ENCODE peak calls at places on chromosomes 3 and 15, in six cellular contexts. One of them, this sample, is unnamed.
A peak's percentile ranks its signal among the peaks of the same experiment; 100 is the strongest.

GRCh38 chr3:159787794-159788205 is 200.8 kb upstream of the IL12A start:
- DNase-seq in GM23248: peak; percentile 46
- DNase-seq in BJ: no peak
- DNase-seq in fibroblast of pulmonary artery: peak; percentile 74
- DNase-seq in T-helper 2 cell: peak; percentile 25
- DNase-seq in smooth muscle cell of the brain vasculature: no peak
- DNase-seq in this sample: peak; percentile 60

GRCh38 chr15:99511865-99512632 is 53.7 kb upstream of the MEF2A start:
- DNase-seq in smooth muscle cell of the brain vasculature: no peak
- DNase-seq in T-helper 2 cell: no peak
- DNase-seq in fibroblast of pulmonary artery: peak; percentile 42
- DNase-seq in BJ: no peak
- DNase-seq in GM23248: peak; percentile 44
- DNase-seq in this sample: no peak

GRCh38 chr3:27756877-27757276 is 34.8 kb upstream of the EOMES start:
- DNase-seq in GM23248: peak; percentile 45
- DNase-seq in T-helper 2 cell: no peak
- DNase-seq in BJ: no peak
- DNase-seq in smooth muscle cell of the brain vasculature: no peak
- DNase-seq in fibroblast of pulmonary artery: no peak
- DNase-seq in this sample: peak; percentile 88

GRCh38 chr3:141686477-141687280 is 51.4 kb upstream of the RNF7 start:
- DNase-seq in smooth muscle cell of the brain vasculature: peak; percentile 39
- DNase-seq in BJ: no peak
- DNase-seq in T-helper 2 cell: peak; percentile 10
- DNase-seq in GM23248: peak; percentile 82
- DNase-seq in fibroblast of pulmonary artery: peak; percentile 69
- DNase-seq in this sample: peak; percentile 66

GRCh38 chr15:76776480-76776879 is 128.7 kb downstream of the SCAPER start:
- DNase-seq in T-helper 2 cell: no peak
- DNase-seq in smooth muscle cell of the brain vasculature: no peak
- DNase-seq in BJ: no peak
- DNase-seq in GM23248: no peak
- DNase-seq in fibroblast of pulmonary artery: no peak
- DNase-seq in this sample: no peak

GRCh38 chr15:72116680-72117447 is 1.1 kb downstream of the MYO9A start:
- DNase-seq in T-helper 2 cell: peak; percentile 53
- DNase-seq in fibroblast of pulmonary artery: peak; percentile 27
- DNase-seq in BJ: no peak
- DNase-seq in smooth muscle cell of the brain vasculature: no peak
- DNase-seq in GM23248: peak; percentile 59
- DNase-seq in this sample: peak; percentile 34

GRCh38 chr15:59688383-59688887 is 685 bp downstream of the BNIP2 start:
- DNase-seq in BJ: no peak
- DNase-seq in GM23248: peak; percentile 83
- DNase-seq in T-helper 2 cell: peak; percentile 75
- DNase-seq in fibroblast of pulmonary artery: peak; percentile 88
- DNase-seq in smooth muscle cell of the brain vasculature: peak; percentile 21
- DNase-seq in this sample: peak; percentile 62

GRCh38 chr15:57578288-57578900 is 13.3 kb upstream of the MYZAP start:
- DNase-seq in fibroblast of pulmonary artery: peak; percentile 7
- DNase-seq in T-helper 2 cell: no peak
- DNase-seq in GM23248: no peak
- DNase-seq in BJ: no peak
- DNase-seq in smooth muscle cell of the brain vasculature: no peak
- DNase-seq in this sample: no peak

GRCh38 chr3:154886437-154886836 is 193.7 kb upstream of the MME start:
- DNase-seq in T-helper 2 cell: no peak
- DNase-seq in GM23248: peak; percentile 98
- DNase-seq in fibroblast of pulmonary artery: peak; percentile 94
- DNase-seq in smooth muscle cell of the brain vasculature: peak; percentile 60
- DNase-seq in BJ: peak; percentile 100
- DNase-seq in this sample: peak; percentile 85

GRCh38 chr15:43253431-43254403 is 13.0 kb downstream of the TGM5 start:
- DNase-seq in BJ: no peak
- DNase-seq in GM23248: peak; percentile 39
- DNase-seq in T-helper 2 cell: peak; percentile 42
- DNase-seq in smooth muscle cell of the brain vasculature: no peak
- DNase-seq in fibroblast of pulmonary artery: peak; percentile 38
- DNase-seq in this sample: peak; percentile 94

GRCh38 chr3:101117473-101117872 is 124.3 kb upstream of the ABI3BP start:
- DNase-seq in GM23248: no peak
- DNase-seq in T-helper 2 cell: no peak
- DNase-seq in fibroblast of pulmonary artery: no peak
- DNase-seq in smooth muscle cell of the brain vasculature: no peak
- DNase-seq in BJ: no peak
- DNase-seq in this sample: no peak

GRCh38 chr3:189622629-189623028 is 8.6 kb upstream of the TP63 start:
- DNase-seq in GM23248: no peak
- DNase-seq in smooth muscle cell of the brain vasculature: no peak
- DNase-seq in T-helper 2 cell: peak; percentile 87
- DNase-seq in BJ: no peak
- DNase-seq in fibroblast of pulmonary artery: no peak
- DNase-seq in this sample: peak; percentile 25

GRCh38 chr3:131114201-131114600 is 87.5 kb downstream of the NEK11 start:
- DNase-seq in T-helper 2 cell: no peak
- DNase-seq in fibroblast of pulmonary artery: no peak
- DNase-seq in BJ: no peak
- DNase-seq in GM23248: no peak
- DNase-seq in smooth muscle cell of the brain vasculature: no peak
- DNase-seq in this sample: no peak

GRCh38 chr3:41247055-41247454 is 47.8 kb downstream of the CTNNB1 start:
- DNase-seq in smooth muscle cell of the brain vasculature: no peak
- DNase-seq in GM23248: no peak
- DNase-seq in BJ: no peak
- DNase-seq in fibroblast of pulmonary artery: no peak
- DNase-seq in T-helper 2 cell: no peak
- DNase-seq in this sample: no peak

GRCh38 chr15:73249499-73249898 is 119.3 kb downstream of the HCN4 start:
- DNase-seq in smooth muscle cell of the brain vasculature: no peak
- DNase-seq in BJ: no peak
- DNase-seq in T-helper 2 cell: no peak
- DNase-seq in GM23248: no peak
- DNase-seq in fibroblast of pulmonary artery: no peak
- DNase-seq in this sample: no peak

GRCh38 chr3:17340693-17341092 is 401.7 kb downstream of the TBC1D5 start:
- DNase-seq in T-helper 2 cell: no peak
- DNase-seq in smooth muscle cell of the brain vasculature: no peak
- DNase-seq in GM23248: no peak
- DNase-seq in BJ: no peak
- DNase-seq in fibroblast of pulmonary artery: no peak
- DNase-seq in this sample: no peak

GRCh38 chr3:104908761-104909160 is 457.9 kb upstream of the ALCAM start:
- DNase-seq in T-helper 2 cell: no peak
- DNase-seq in smooth muscle cell of the brain vasculature: no peak
- DNase-seq in fibroblast of pulmonary artery: peak; percentile 8
- DNase-seq in GM23248: peak; percentile 17
- DNase-seq in BJ: no peak
- DNase-seq in this sample: no peak

GRCh38 chr3:114659109-114660081 is 365.6 kb downstream of the TIGIT start:
- DNase-seq in fibroblast of pulmonary artery: no peak
- DNase-seq in GM23248: peak; percentile 30
- DNase-seq in BJ: no peak
- DNase-seq in smooth muscle cell of the brain vasculature: no peak
- DNase-seq in T-helper 2 cell: no peak
- DNase-seq in this sample: no peak

GRCh38 chr3:168801792-168802191 is 706.1 kb upstream of the GOLIM4 start:
- DNase-seq in T-helper 2 cell: no peak
- DNase-seq in smooth muscle cell of the brain vasculature: no peak
- DNase-seq in GM23248: peak; percentile 73
- DNase-seq in fibroblast of pulmonary artery: peak; percentile 73
- DNase-seq in BJ: peak; percentile 37
- DNase-seq in this sample: no peak

GRCh38 chr3:126133606-126134005 is 46.8 kb downstream of the ALDH1L1 start:
- DNase-seq in GM23248: no peak
- DNase-seq in BJ: no peak
- DNase-seq in T-helper 2 cell: no peak
- DNase-seq in fibroblast of pulmonary artery: no peak
- DNase-seq in smooth muscle cell of the brain vasculature: no peak
- DNase-seq in this sample: no peak

GRCh38 chr3:41503998-41504623 is 304.8 kb downstream of the CTNNB1 start:
- DNase-seq in smooth muscle cell of the brain vasculature: no peak
- DNase-seq in BJ: no peak
- DNase-seq in T-helper 2 cell: no peak
- DNase-seq in fibroblast of pulmonary artery: no peak
- DNase-seq in GM23248: no peak
- DNase-seq in this sample: no peak

GRCh38 chr15:40100133-40100946 is 8.3 kb downstream of the BMF start:
- DNase-seq in GM23248: no peak
- DNase-seq in smooth muscle cell of the brain vasculature: no peak
- DNase-seq in T-helper 2 cell: no peak
- DNase-seq in fibroblast of pulmonary artery: no peak
- DNase-seq in BJ: no peak
- DNase-seq in this sample: no peak

GRCh38 chr3:81734742-81735141 is 26.7 kb downstream of the GBE1 start:
- DNase-seq in GM23248: no peak
- DNase-seq in smooth muscle cell of the brain vasculature: no peak
- DNase-seq in BJ: no peak
- DNase-seq in fibroblast of pulmonary artery: no peak
- DNase-seq in T-helper 2 cell: no peak
- DNase-seq in this sample: no peak

GRCh38 chr3:150760431-150761200 is 2.4 kb downstream of the SIAH2 start:
- DNase-seq in fibroblast of pulmonary artery: no peak
- DNase-seq in GM23248: no peak
- DNase-seq in T-helper 2 cell: peak; percentile 71
- DNase-seq in BJ: no peak
- DNase-seq in smooth muscle cell of the brain vasculature: no peak
- DNase-seq in this sample: no peak

GRCh38 chr3:69020424-69020823 is 6.9 kb upstream of the EOGT start:
- DNase-seq in fibroblast of pulmonary artery: no peak
- DNase-seq in T-helper 2 cell: no peak
- DNase-seq in BJ: no peak
- DNase-seq in GM23248: peak; percentile 42
- DNase-seq in smooth muscle cell of the brain vasculature: no peak
- DNase-seq in this sample: no peak

GRCh38 chr15:70347766-70348558 is 250.2 kb upstream of the TLE3 start:
- DNase-seq in T-helper 2 cell: no peak
- DNase-seq in fibroblast of pulmonary artery: no peak
- DNase-seq in smooth muscle cell of the brain vasculature: no peak
- DNase-seq in GM23248: peak; percentile 21
- DNase-seq in BJ: no peak
- DNase-seq in this sample: no peak

GRCh38 chr15:64092864-64093626 is 593 bp downstream of the CIAO2A start:
- DNase-seq in smooth muscle cell of the brain vasculature: no peak
- DNase-seq in T-helper 2 cell: peak; percentile 72
- DNase-seq in BJ: no peak
- DNase-seq in fibroblast of pulmonary artery: peak; percentile 53
- DNase-seq in GM23248: peak; percentile 74
- DNase-seq in this sample: peak; percentile 36

GRCh38 chr15:63473999-63474809 is 30.2 kb upstream of the USP3 start:
- DNase-seq in BJ: no peak
- DNase-seq in T-helper 2 cell: peak; percentile 51
- DNase-seq in smooth muscle cell of the brain vasculature: no peak
- DNase-seq in GM23248: peak; percentile 87
- DNase-seq in fibroblast of pulmonary artery: peak; percentile 45
- DNase-seq in this sample: peak; percentile 43

GRCh38 chr15:61796056-61796455 is 264.2 kb downstream of the VPS13C start:
- DNase-seq in T-helper 2 cell: no peak
- DNase-seq in GM23248: peak; percentile 44
- DNase-seq in BJ: no peak
- DNase-seq in fibroblast of pulmonary artery: peak; percentile 21
- DNase-seq in smooth muscle cell of the brain vasculature: no peak
- DNase-seq in this sample: peak; percentile 43

GRCh38 chr3:122299872-122300460 is 25.1 kb upstream of the CSTA start:
- DNase-seq in fibroblast of pulmonary artery: peak; percentile 34
- DNase-seq in T-helper 2 cell: peak; percentile 42
- DNase-seq in GM23248: no peak
- DNase-seq in smooth muscle cell of the brain vasculature: no peak
- DNase-seq in BJ: no peak
- DNase-seq in this sample: peak; percentile 55

GRCh38 chr3:48468329-48468731 is 21.8 kb downstream of the ATRIP start:
- DNase-seq in BJ: no peak
- DNase-seq in GM23248: no peak
- DNase-seq in smooth muscle cell of the brain vasculature: no peak
- DNase-seq in fibroblast of pulmonary artery: no peak
- DNase-seq in T-helper 2 cell: no peak
- DNase-seq in this sample: no peak

GRCh38 chr3:52240059-52240885 is 1.3 kb upstream of the TWF2 start:
- DNase-seq in T-helper 2 cell: peak; percentile 88
- DNase-seq in GM23248: peak; percentile 96
- DNase-seq in smooth muscle cell of the brain vasculature: no peak
- DNase-seq in BJ: peak; percentile 77
- DNase-seq in fibroblast of pulmonary artery: peak; percentile 93
- DNase-seq in this sample: peak; percentile 98

This sample was measured in MCF 10A.